ENCODE peak calls at places on chromosomes 12 and 14, in ten cellular contexts. W is transverse colon, S is neuronal stem cell, L is gastrocnemius medialis, M is IMR-90, I is aorta, X is hepatocyte, T is heart right ventricle, K is stomach, C is GM23248. Q is an unnamed sample. For H3K4me1 and H3K9me3, the result is how much of the 10 kb centered on the place peaks cover.

GRCh38 chr14:66196670-66197069 is 289.5 kb upstream of the CCDC196 start:
- DNase-seq in W (no peak), S (no peak), L (no peak), M (no peak), I (no peak), X (no peak), T (no peak), K (no peak), C (no peak), Q (no peak)

GRCh38 chr14:87794566-87794965 is 198.4 kb downstream of the GALC start:
- DNase-seq in W (no peak), S (no peak), L (no peak), M (no peak), I (no peak), X (no peak), T (no peak), K (no peak), C (no peak), Q (no peak)

GRCh38 chr12:92462049-92462448 is 240.7 kb upstream of the PLEKHG7 start:
- DNase-seq in W (peak), S (no peak), L (no peak), M (no peak), I (no peak), X (no peak), T (no peak), K (no peak), C (no peak), Q (no peak)

GRCh38 chr12:50187084-50187900 is 20.1 kb upstream of the CERS5 start:
- DNase-seq in W (no peak), S (no peak), L (no peak), M (peak), I (no peak), X (no peak), T (no peak), K (no peak), C (peak), Q (no peak)

GRCh38 chr12:103647267-103647666 is 60.2 kb downstream of the STAB2 start:
- DNase-seq in W (no peak), S (no peak), L (no peak), M (peak), I (no peak), X (peak), T (no peak), K (no peak), C (peak), Q (no peak)

GRCh38 chr14:96863986-96864330 is 66.8 kb downstream of the VRK1 start:
- DNase-seq in W (no peak), S (no peak), L (no peak), M (no peak), I (no peak), X (no peak), T (no peak), K (no peak), C (no peak), Q (no peak)

GRCh38 chr12:14955876-14956811 is 5.3 kb downstream of the ARHGDIB start:
- DNase-seq in W (no peak), S (no peak), L (no peak), M (no peak), I (no peak), X (no peak), T (no peak), K (no peak), C (no peak), Q (no peak)

GRCh38 chr14:87108726-87109125 is 884.3 kb downstream of the GALC start:
- DNase-seq in W (no peak), S (no peak), L (no peak), M (peak), I (no peak), X (no peak), T (no peak), K (no peak), C (peak), Q (no peak)

GRCh38 chr12:65659681-65660080 is 164.6 kb upstream of the HMGA2 start:
- DNase-seq in W (no peak), S (no peak), L (no peak), M (no peak), I (no peak), X (no peak), T (no peak), K (no peak), C (no peak), Q (no peak)
- H3K4me1 ChIP-seq in W (under half), S (under half), L (under half), M (under half), I (under half), X (under half), T (under half), K (under half), C (under half), Q (under half)

GRCh38 chr12:115450710-115451109 is 766.7 kb upstream of the TBX3 start:
- DNase-seq in W (no peak), S (no peak), L (no peak), M (no peak), I (no peak), X (no peak), T (no peak), K (no peak), C (no peak), Q (no peak)
- H3K27ac ChIP-seq in W (no peak), S (no peak), L (no peak), M (no peak), I (no peak), X (peak), T (peak), K (no peak), C (no peak), Q (no peak)

GRCh38 chr14:36655963-36656768 is 5.5 kb upstream of the PAX9 start:
- DNase-seq in W (peak), S (no peak), L (no peak), M (no peak), I (peak), X (peak), T (no peak), K (no peak), C (peak), Q (no peak)
- H3K9me3 ChIP-seq in W (under half), S (under half), L (under half), M (under half), I (under half), X (under half), T (under half), K (under half), C (under half), Q (under half)

GRCh38 chr14:99234366-99234765 is 37.6 kb downstream of the BCL11B start:
- DNase-seq in W (no peak), S (no peak), L (no peak), M (no peak), I (peak), X (no peak), T (no peak), K (no peak), C (no peak), Q (no peak)
- H3K4me1 ChIP-seq in W (under half), S (under half), L (under half), M (under half), I (under half), X (under half), T (under half), K (under half), C (under half), Q (under half)

DNA sequence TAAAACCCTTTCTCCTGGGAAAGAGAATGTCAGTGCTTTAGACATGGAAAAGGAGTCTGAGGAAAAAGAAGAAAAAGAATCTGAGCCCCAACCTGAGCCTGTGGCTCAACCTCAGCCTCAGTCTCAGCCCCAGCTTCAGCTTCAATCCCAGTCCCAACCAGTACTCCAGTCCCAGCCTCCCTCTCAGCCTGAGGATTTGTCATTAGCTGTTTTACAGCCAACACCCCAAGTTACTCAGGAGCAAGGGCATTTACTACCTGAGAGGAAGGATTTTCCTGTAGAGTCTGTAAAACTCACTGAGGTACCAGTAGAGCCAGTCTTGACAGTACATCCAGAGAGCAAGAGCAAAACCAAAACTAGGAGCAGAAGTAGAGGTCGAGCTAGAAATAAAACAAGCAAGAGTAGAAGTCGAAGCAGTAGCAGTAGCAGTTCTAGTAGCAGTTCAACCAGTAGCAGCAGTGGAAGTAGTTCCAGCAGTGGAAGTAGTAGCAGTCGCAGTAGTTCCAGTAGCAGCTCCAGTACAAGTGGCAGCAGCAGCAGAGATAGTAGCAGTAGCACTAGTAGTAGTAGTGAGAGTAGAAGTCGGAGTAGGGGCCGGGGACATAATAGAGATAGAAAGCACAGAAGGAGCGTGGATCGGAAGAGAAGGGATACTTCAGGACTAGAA is 6.1 kb downstream of the PNN start:
- DNase-seq in W (no peak), S (no peak), L (no peak), M (no peak), I (no peak), X (no peak), T (no peak), K (no peak), C (peak), Q (no peak)
- H3K27ac ChIP-seq in W (no peak), S (no peak), L (no peak), M (peak), I (no peak), X (no peak), T (no peak), K (no peak), C (peak), Q (no peak)

GRCh38 chr12:57996520-57996919 is 55.2 kb downstream of the ATP23 start:
- DNase-seq in W (no peak), S (no peak), L (no peak), M (no peak), I (no peak), X (no peak), T (no peak), K (no peak), C (peak), Q (no peak)
- H3K9me3 ChIP-seq in W (under half), S (under half), L (under half), M (under half), I (under half), X (under half), T (under half), K (under half), C (under half), Q (under half)

DNA sequence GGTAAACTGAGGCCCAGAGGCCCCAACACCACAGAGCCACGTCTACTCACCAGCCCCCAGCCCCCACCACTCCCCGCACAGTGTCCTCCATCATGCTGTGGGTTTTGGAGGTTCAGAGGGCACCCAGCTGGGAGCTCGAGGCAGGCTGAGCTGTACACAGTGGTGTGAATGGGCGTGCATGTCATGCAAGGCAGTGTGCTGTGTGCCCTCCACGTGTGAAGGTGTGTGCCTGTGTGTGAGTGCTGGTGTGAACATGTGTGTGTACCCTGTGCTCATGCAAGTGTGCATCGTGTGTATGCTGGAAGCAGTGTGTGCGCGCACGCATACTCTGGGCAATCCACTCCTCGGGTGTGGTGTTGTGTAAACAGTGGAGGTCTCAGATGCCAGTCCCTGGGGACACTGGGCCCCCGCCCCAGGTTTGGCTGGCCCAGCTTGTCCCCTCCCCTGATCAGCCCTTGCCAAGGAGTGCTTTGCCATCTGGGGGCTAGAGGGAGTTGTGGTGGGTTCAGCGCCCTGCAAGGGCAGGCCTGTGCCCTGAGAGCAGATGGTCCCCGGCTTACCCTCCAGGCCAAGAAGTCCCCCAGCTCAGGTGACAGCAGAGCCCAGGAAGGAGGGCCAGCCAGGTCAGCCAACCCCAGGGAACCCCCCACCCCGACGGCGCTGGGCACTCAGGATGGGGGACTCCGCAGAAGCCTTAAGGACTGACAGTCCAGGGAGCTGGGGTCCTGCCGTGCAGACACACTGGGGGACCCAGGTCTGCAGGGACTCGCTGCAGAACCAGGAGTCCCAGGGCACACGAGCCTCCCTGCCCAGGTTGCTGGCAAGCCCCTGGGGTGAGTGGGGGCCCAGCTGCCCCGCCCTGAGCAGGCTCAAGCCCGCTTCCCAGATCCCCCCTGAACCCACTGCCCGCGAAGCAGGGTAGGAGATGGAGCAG is 23.8 kb upstream of the GPR132 start:
- DNase-seq in W (no peak), S (no peak), L (no peak), M (peak), I (peak), X (peak), T (no peak), K (peak), C (peak), Q (no peak)
- H3K4me1 ChIP-seq in W (half or more), S (under half), L (under half), M (under half), I (under half), X (under half), T (half or more), K (half or more), C (under half), Q (under half)

DNA sequence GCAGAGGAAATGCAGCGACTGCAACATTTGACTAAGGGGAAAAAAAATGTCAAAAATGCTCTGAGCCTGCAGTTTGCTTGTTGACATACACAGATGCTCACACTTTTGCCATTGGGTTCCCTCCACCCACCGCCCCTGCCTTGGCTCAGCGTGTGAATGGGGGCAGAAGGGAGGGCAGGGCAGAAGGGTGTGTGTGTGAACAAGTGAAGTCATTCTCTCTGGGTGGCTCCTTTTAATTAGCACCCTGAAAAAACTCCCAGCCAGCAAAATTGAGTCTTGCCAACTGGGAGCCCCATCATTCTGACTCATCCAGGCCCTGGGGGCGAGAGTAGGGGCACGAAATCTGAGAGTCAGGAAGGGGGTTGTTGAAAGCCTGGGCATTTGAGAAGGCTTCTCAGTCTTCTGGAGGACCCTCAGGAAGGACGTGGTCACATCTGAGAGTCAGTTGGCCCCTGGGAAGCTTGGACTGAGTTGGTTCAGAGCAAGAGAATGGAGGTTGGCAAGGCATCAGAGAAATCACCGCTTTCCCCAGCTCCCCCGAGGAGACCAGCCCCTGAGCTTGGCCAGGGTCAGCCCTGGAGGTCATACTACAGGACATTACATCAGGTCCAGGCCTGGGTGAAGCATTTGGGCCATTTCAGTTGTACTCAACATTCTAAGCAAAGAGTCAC is 22.6 kb upstream of the KRT78 start:
- DNase-seq in W (peak), S (no peak), L (no peak), M (peak), I (peak), X (peak), T (no peak), K (peak), C (peak), Q (no peak)
- H3K27ac ChIP-seq in W (peak), S (no peak), L (peak), M (peak), I (no peak), X (peak), T (no peak), K (peak), C (peak), Q (peak)

Q was measured in tibial artery.